ENCODE peak calls at places on chromosomes 16 and 17, in seven cellular contexts. I, E, K, H, Q, F and O are unnamed samples.

GRCh38 chr17:50359998-50360461 is 13.0 kb downstream of the MRPL27 start:
- DNase-seq in I (no peak), E (no peak), K (no peak), H (no peak), Q (no peak), F (no peak), O (no peak)

GRCh38 chr16:51880776-51881175 is 666.2 kb downstream of the TOX3 start:
- DNase-seq in I (no peak), E (no peak), K (peak; percentile 98), H (peak; percentile 3), Q (peak; percentile 84), F (peak; percentile 90), O (no peak)

GRCh38 chr17:44354582-44355309 is 8.9 kb downstream of the FAM171A2 start:
- DNase-seq in I (peak; percentile 28), E (peak; percentile 90), K (no peak), H (no peak), Q (no peak), F (no peak), O (peak; percentile 75)

GRCh38 chr17:50944902-50945720 is 79.0 kb upstream of the TOB1 start:
- DNase-seq in I (no peak), E (no peak), K (no peak), H (no peak), Q (no peak), F (no peak), O (no peak)

GRCh38 chr17:38733315-38734234 is 3.4 kb downstream of the CISD3 start:
- DNase-seq in I (peak; percentile 89), E (no peak), K (no peak), H (peak; percentile 75), Q (no peak), F (no peak), O (no peak)

GRCh38 chr16:35795361-35796029 is 2336.1 kb downstream of the TP53TG3F start:
- DNase-seq in I (no peak), E (no peak), K (no peak), H (no peak), Q (no peak), F (no peak), O (no peak)

GRCh38 chr17:53627511-53627910 is 195.2 kb upstream of the KIF2B start:
- DNase-seq in I (no peak), E (no peak), K (peak; percentile 69), H (no peak), Q (no peak), F (peak; percentile 68), O (no peak)

GRCh38 chr17:63697341-63698286 is 2.3 kb downstream of the LIMD2 start:
- DNase-seq in I (peak; percentile 75), E (peak; percentile 70), K (no peak), H (peak; percentile 64), Q (no peak), F (peak; percentile 35), O (no peak)

GRCh38 chr16:57472665-57473060 is 10.2 kb downstream of the POLR2C start:
- DNase-seq in I (no peak), E (no peak), K (no peak), H (no peak), Q (no peak), F (no peak), O (no peak)

GRCh38 chr16:68420366-68420765 is 27.9 kb downstream of the SMPD3 start:
- DNase-seq in I (no peak), E (no peak), K (no peak), H (no peak), Q (no peak), F (no peak), O (no peak)

GRCh38 chr17:36623281-36623680 is 21.9 kb downstream of the MRM1 start:
- DNase-seq in I (no peak), E (no peak), K (no peak), H (no peak), Q (no peak), F (no peak), O (no peak)

GRCh38 chr17:14318906-14319205 is 18.0 kb downstream of the HS3ST3B1 start:
- DNase-seq in I (no peak), E (no peak), K (no peak), H (no peak), Q (no peak), F (no peak), O (no peak)

GRCh38 chr16:85524365-85524629 is 88.8 kb upstream of the GSE1 start:
- DNase-seq in I (no peak), E (no peak), K (no peak), H (no peak), Q (no peak), F (no peak), O (no peak)

GRCh38 chr17:43579570-43580140 is 33.5 kb upstream of the ETV4 start:
- DNase-seq in I (no peak), E (no peak), K (peak; percentile 95), H (no peak), Q (peak; percentile 83), F (peak; percentile 94), O (no peak)

DNA sequence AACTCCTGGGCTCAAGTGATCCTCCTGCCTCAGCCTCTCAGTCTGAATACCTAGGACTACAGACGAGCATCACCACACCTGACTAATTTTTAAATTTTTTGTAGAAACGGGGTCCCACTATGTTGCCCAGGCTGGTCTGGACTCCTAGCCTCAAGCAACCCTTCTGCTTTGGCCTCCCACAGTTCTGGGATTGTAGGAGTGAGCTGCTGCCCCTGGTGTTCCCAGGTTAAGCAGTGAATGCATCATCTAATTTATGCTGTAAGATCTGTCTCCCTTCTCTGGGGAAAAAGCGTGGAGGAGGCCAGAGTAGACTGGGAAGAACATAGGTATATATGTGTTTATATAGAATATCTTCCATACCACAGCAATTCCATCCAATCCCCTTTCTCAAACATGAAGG is 6.6 kb upstream of the N4BP1 start:
- DNase-seq in I (no peak), E (no peak), K (no peak), H (no peak), Q (no peak), F (no peak), O (no peak)
- TF ChIP-seq CTCF in I (no peak), E (no peak), K (no peak), H (no peak), Q (no peak), F (no peak), O (no peak)

DNA sequence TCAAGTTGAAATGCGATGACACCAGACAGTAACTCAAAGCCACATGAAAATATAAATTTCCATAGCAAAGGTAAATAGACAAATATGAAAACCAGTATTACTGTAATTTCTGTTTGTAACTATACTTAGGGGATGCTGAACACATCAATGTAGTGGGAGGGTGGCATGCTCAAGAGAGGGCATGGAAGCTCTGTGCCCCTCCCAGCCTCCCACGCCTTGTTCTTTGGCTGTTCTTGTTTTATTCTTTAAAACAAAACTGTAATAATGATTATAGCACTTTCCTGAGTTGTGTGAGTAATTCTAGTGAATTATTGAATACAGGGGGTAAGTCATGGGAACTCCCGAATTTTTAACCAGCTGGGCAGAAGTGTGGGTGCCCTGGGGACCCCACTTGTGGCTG is 11.0 kb upstream of the GPT2 start:
- DNase-seq in I (no peak), E (no peak), K (no peak), H (no peak), Q (no peak), F (no peak), O (no peak)
- TF ChIP-seq CTCF in I (no peak), E (no peak), K (no peak), H (no peak), Q (no peak), F (no peak), O (no peak)

GRCh38 chr16:88665148-88665547 is 2.3 kb upstream of the MVD start:
- DNase-seq in I (peak; percentile 73), E (no peak), K (no peak), H (no peak), Q (no peak), F (no peak), O (no peak)

GRCh38 chr16:88667496-88667895 is 4.6 kb upstream of the MVD start:
- DNase-seq in I (no peak), E (no peak), K (no peak), H (no peak), Q (no peak), F (no peak), O (no peak)

GRCh38 chr16:88662222-88662842 is 559 bp downstream of the MVD start:
- DNase-seq in I (no peak), E (no peak), K (no peak), H (no peak), Q (no peak), F (no peak), O (no peak)

GRCh38 chr16:88662843-88663606 is at the start of gene MVD:
- DNase-seq in I (peak; percentile 97), E (peak; percentile 98), K (peak; percentile 97), H (peak; percentile 99), Q (peak; percentile 95), F (peak; percentile 92), O (peak; percentile 90)

DNA sequence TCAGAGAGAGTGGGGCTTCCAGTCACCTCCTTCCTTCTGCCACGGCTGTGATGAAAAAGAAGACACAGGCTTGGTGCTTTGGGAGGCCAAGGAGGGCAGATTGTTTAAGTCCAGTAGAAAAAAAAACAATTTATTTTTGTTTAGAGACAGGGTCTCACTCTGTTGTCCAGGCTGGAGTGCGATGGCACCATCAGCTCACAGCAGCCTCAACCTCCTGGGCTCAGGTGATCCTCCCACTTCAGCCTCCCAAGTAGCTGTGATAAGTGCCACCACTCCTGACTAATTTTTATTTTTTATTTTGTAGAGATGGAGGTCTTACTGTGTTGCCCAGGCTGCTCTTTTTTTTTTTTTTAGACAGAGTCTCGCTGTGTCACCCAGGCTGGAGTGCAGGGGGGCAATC is 2.7 kb upstream of the MVD start:
- DNase-seq in I (no peak), E (no peak), K (no peak), H (no peak), Q (no peak), F (no peak), O (no peak)
- TF ChIP-seq CTCF in I (no peak), E (no peak), K (no peak), H (no peak), Q (no peak), F (no peak), O (no peak)

DNA sequence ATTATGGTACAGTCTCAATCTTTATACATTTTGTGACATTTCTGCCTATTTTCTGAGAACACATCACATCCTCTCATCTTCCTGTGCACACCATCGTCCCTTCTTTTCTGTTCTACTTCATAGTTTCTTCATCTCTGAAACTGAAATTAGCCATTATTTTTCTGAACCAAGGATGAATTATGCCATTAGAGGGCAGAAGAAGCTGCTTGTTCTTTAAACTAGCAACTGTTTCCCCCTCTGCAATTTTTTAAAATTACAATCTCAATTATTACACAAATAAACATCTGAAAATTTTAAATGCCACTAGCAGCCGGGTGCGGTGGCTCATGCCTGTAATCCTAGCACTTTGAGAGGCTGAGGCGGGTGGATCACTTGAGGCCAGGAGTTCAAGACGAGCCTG is 41.3 kb downstream of the RBBP6 start:
- DNase-seq in I (no peak), E (no peak), K (peak; percentile 62), H (no peak), Q (peak; percentile 10), F (peak; percentile 21), O (no peak)
- TF ChIP-seq CTCF in I (peak; percentile 24), E (no peak), K (peak; percentile 71), H (no peak), Q (peak; percentile 64), F (peak; percentile 21), O (no peak)